ENCODE peak calls at places on chromosomes 1 and 21, in seven cellular contexts. V is A549; U is neuronal stem cell; T is brain microvascular endothelial cell; J is CD8-positive, alpha-beta T cell; I is fibroblast of lung; Y is AG04450. Q is an unnamed sample.

GRCh38 chr1:230642263-230642959 is at the start of gene COG2:
- DNase-seq in V (peak), U (peak), T (peak), J (peak), I (peak), Y (peak), Q (peak)

GRCh38 chr1:81820761-81821160 is 20.0 kb downstream of the ADGRL2 start:
- DNase-seq in V (no peak), U (no peak), T (no peak), J (no peak), I (no peak), Y (no peak), Q (no peak)

GRCh38 chr1:247287460-247287859 is 31.6 kb downstream of the VN1R5 start:
- DNase-seq in V (no peak), U (no peak), T (no peak), J (no peak), I (no peak), Y (no peak), Q (no peak)

GRCh38 chr1:45327644-45328515 is 1.2 kb downstream of the HPDL start:
- DNase-seq in V (no peak), U (no peak), T (no peak), J (no peak), I (no peak), Y (no peak), Q (no peak)

GRCh38 chr1:12573015-12573825 is 44.8 kb downstream of the DHRS3 start:
- DNase-seq in V (no peak), U (no peak), T (no peak), J (no peak), I (no peak), Y (no peak), Q (no peak)

GRCh38 chr1:113874017-113874879 is 2.7 kb upstream of the PTPN22 start:
- DNase-seq in V (peak), U (no peak), T (no peak), J (no peak), I (peak), Y (no peak), Q (no peak)

GRCh38 chr1:182608850-182609610 is 4.8 kb upstream of the RGS16 start:
- DNase-seq in V (no peak), U (no peak), T (peak), J (no peak), I (peak), Y (no peak), Q (no peak)

GRCh38 chr1:161998811-161999210 is 24.9 kb downstream of the OLFML2B start:
- DNase-seq in V (no peak), U (no peak), T (peak), J (no peak), I (peak), Y (no peak), Q (no peak)

GRCh38 chr1:25232866-25233784 is 823 bp upstream of the SYF2 start:
- DNase-seq in V (peak), U (peak), T (peak), J (peak), I (peak), Y (peak), Q (peak)

GRCh38 chr1:175687699-175688098 is 55.7 kb downstream of the TNR start:
- DNase-seq in V (no peak), U (no peak), T (no peak), J (no peak), I (no peak), Y (no peak), Q (no peak)

GRCh38 chr1:94037392-94038229 is 83.3 kb downstream of the ABCA4 start:
- DNase-seq in V (no peak), U (no peak), T (no peak), J (no peak), I (no peak), Y (no peak), Q (no peak)

GRCh38 chr1:202283991-202284390 is 57.7 kb downstream of the UBE2T start:
- DNase-seq in V (peak), U (no peak), T (peak), J (no peak), I (peak), Y (no peak), Q (no peak)

GRCh38 chr1:205961405-205961804 is 18.1 kb upstream of the SLC26A9 start:
- DNase-seq in V (no peak), U (no peak), T (peak), J (no peak), I (no peak), Y (no peak), Q (no peak)

GRCh38 chr1:232793944-232794343 is 11.3 kb upstream of the MAP10 start:
- DNase-seq in V (peak), U (no peak), T (peak), J (no peak), I (peak), Y (peak), Q (peak)

GRCh38 chr1:230105754-230106625 is 39.0 kb downstream of the GALNT2 start:
- DNase-seq in V (peak), U (no peak), T (peak), J (no peak), I (peak), Y (no peak), Q (no peak)

GRCh38 chr1:17419626-17420328 is 19.7 kb downstream of the RCC2 start:
- DNase-seq in V (peak), U (peak), T (peak), J (peak), I (peak), Y (no peak), Q (no peak)

GRCh38 chr1:31689821-31690220 is 14.0 kb downstream of the COL16A1 start:
- DNase-seq in V (peak), U (no peak), T (peak), J (no peak), I (peak), Y (peak), Q (peak)

GRCh38 chr21:39077816-39078215 is 105.4 kb downstream of the PSMG1 start:
- DNase-seq in V (no peak), U (no peak), T (no peak), J (no peak), I (no peak), Y (no peak), Q (no peak)

GRCh38 chr1:168726719-168727118 is 2.3 kb downstream of the DPT start:
- DNase-seq in V (no peak), U (no peak), T (no peak), J (no peak), I (no peak), Y (no peak), Q (no peak)

GRCh38 chr1:168728452-168729404 is at the start of gene DPT:
- DNase-seq in V (no peak), U (no peak), T (no peak), J (no peak), I (peak), Y (no peak), Q (no peak)

GRCh38 chr1:168725060-168725459 is 3.9 kb downstream of the DPT start:
- DNase-seq in V (no peak), U (no peak), T (no peak), J (no peak), I (no peak), Y (no peak), Q (no peak)

GRCh38 chr1:168729405-168729802 is 398 bp upstream of the DPT start:
- DNase-seq in V (no peak), U (no peak), T (no peak), J (no peak), I (no peak), Y (no peak), Q (no peak)

GRCh38 chr1:168726311-168726710 is 2.7 kb downstream of the DPT start:
- DNase-seq in V (no peak), U (no peak), T (no peak), J (no peak), I (peak), Y (no peak), Q (no peak)
- H3K4me3 ChIP-seq in V (no peak), U (no peak), T (no peak), J (no peak), I (no peak), Y (no peak), Q (no peak)

GRCh38 chr1:151993734-151994496 is at the start of gene S100A10:
- DNase-seq in V (peak), U (no peak), T (no peak), J (peak), I (peak), Y (no peak), Q (no peak)

GRCh38 chr1:151997284-151997570 is 3.6 kb upstream of the S100A10 start:
- DNase-seq in V (no peak), U (no peak), T (no peak), J (no peak), I (no peak), Y (no peak), Q (no peak)

GRCh38 chr1:151995774-151996173 is 2.1 kb upstream of the S100A10 start:
- DNase-seq in V (peak), U (no peak), T (no peak), J (no peak), I (no peak), Y (no peak), Q (no peak)

GRCh38 chr1:151993084-151993733 is 450 bp downstream of the S100A10 start:
- DNase-seq in V (peak), U (no peak), T (no peak), J (peak), I (peak), Y (no peak), Q (no peak)

DNA sequence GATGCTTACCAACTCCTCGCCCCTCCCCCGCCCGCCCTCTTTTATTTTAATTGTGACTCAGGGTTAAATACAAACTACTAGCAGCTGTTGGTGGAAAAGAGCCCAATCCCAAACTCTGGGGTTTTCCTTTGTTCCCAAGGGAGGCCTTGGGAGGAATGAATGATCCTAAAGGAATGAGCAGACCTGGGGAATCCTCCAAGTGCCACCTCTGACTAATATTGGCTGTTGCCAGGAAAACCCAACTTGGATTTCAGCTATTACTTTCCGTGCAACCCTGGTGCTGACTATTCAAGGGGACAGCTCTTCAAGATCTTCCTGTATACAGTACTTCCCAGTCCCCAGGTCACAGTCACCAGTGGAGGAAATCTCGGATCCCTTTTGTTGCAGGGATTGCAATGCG is 1.3 kb upstream of the S100A10 start:
- DNase-seq in V (peak), U (no peak), T (peak), J (no peak), I (peak), Y (peak), Q (peak)
- H3K4me3 ChIP-seq in V (peak), U (no peak), T (no peak), J (no peak), I (no peak), Y (no peak), Q (no peak)

GRCh38 chr1:212292250-212292924 is 7.2 kb downstream of the PPP2R5A start:
- DNase-seq in V (no peak), U (no peak), T (no peak), J (no peak), I (no peak), Y (no peak), Q (no peak)
- H3K4me3 ChIP-seq in V (no peak), U (no peak), T (no peak), J (no peak), I (no peak), Y (no peak), Q (no peak)

GRCh38 chr1:26471498-26472329 is 526 bp upstream of the HMGN2 start:
- DNase-seq in V (peak), U (peak), T (peak), J (peak), I (peak), Y (peak), Q (peak)

GRCh38 chr1:26472330-26472900 is at the start of gene HMGN2:
- DNase-seq in V (peak), U (peak), T (peak), J (peak), I (peak), Y (peak), Q (peak)

GRCh38 chr1:26469558-26469957 is 2.7 kb upstream of the HMGN2 start:
- DNase-seq in V (no peak), U (no peak), T (no peak), J (no peak), I (no peak), Y (no peak), Q (no peak)

GRCh38 chr1:26472901-26473845 is 933 bp downstream of the HMGN2 start:
- DNase-seq in V (peak), U (peak), T (peak), J (peak), I (peak), Y (peak), Q (peak)

DNA sequence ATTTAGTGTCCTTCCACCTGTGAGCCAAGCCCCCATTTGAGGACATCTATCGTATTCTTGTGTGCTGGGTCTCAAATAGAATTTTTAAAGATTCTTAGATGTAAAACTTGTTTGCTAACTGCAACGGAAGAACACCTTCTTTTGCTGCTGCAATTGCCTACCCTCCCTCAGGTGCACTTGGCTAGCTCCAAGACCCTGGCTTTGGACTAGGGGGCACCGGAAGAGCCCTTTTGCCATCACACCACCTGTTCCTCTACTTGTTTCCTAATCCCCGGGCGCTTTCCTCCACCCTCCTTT is 1.1 kb upstream of the HMGN2 start:
- DNase-seq in V (no peak), U (no peak), T (no peak), J (no peak), I (no peak), Y (no peak), Q (no peak)
- H3K4me3 ChIP-seq in V (peak), U (peak), T (peak), J (peak), I (peak), Y (peak), Q (peak)

GRCh38 chr1:40384413-40384762 is 10.9 kb downstream of the SMAP2 start:
- DNase-seq in V (no peak), U (no peak), T (no peak), J (no peak), I (no peak), Y (no peak), Q (no peak)
- H3K4me3 ChIP-seq in V (no peak), U (no peak), T (no peak), J (peak), I (no peak), Y (no peak), Q (no peak)